ENCODE peak calls at places on chromosomes 4 and X, in six cellular contexts. C is PC-3, Q is pancreas, T is cardiac muscle cell, M is body of pancreas, K is fibroblast of lung. Y is an unnamed sample.
A peak's percentile ranks its signal among the peaks of the same experiment; 100 is the strongest.

GRCh38 chr4:42750831-42751230 is 93.9 kb upstream of the ATP8A1 start:
- DNase-seq in Q (no peak), M (no peak), C (no peak), K (no peak), T (no peak), Y (no peak)

GRCh38 chrX:153723351-153724251 is 586 bp downstream of the BCAP31 start:
- DNase-seq in C (peak; percentile 37), M (peak; percentile 51), K (peak; percentile 39), T (peak; percentile 56), Q (peak; percentile 45), Y (peak; percentile 55)

GRCh38 chrX:47577901-47578300 is 4.3 kb upstream of the TIMP1 start:
- DNase-seq in Q (no peak), M (no peak), C (no peak), T (no peak), K (no peak), Y (no peak)

GRCh38 chr4:107989162-107989536 is 540 bp upstream of the HADH start:
- DNase-seq in K (no peak), Q (no peak), T (no peak), C (no peak), M (no peak), Y (no peak)

GRCh38 chrX:65035451-65035779 is 59.2 kb upstream of the ZC4H2 start:
- DNase-seq in C (peak; percentile 36), Q (peak; percentile 22), K (peak; percentile 3), T (no peak), M (peak; percentile 27), Y (peak; percentile 0)

GRCh38 chrX:51614353-51614752 is 4.4 kb downstream of the CENPVL3 start:
- DNase-seq in K (peak; percentile 48), Q (no peak), T (peak; percentile 59), M (no peak), C (peak; percentile 61), Y (peak; percentile 46)

GRCh38 chr4:69749771-69750170 is 10.6 kb downstream of the SULT1B1 start:
- DNase-seq in K (peak; percentile 61), C (peak; percentile 58), M (no peak), T (no peak), Q (no peak), Y (peak; percentile 75)

GRCh38 chr4:2914220-2915126 is 48.7 kb downstream of the NOP14 start:
- DNase-seq in Q (no peak), C (no peak), M (no peak), K (no peak), T (no peak), Y (no peak)

GRCh38 chr4:992297-993110 is 700 bp downstream of the SLC26A1 start:
- DNase-seq in M (peak; percentile 91), Q (peak; percentile 87), T (no peak), K (no peak), C (peak; percentile 31), Y (no peak)

GRCh38 chrX:121028419-121028818 is 19.0 kb upstream of the GLUD2 start:
- DNase-seq in C (no peak), K (no peak), M (no peak), Q (no peak), T (no peak), Y (no peak)

GRCh38 chrX:150841466-150842197 is 56.8 kb downstream of the CD99L2 start:
- DNase-seq in Q (no peak), M (no peak), C (peak; percentile 29), K (peak; percentile 48), T (no peak), Y (peak; percentile 85)

GRCh38 chrX:129748265-129748664 is 9.5 kb downstream of the XPNPEP2 start:
- DNase-seq in T (no peak), C (no peak), M (no peak), Q (no peak), K (peak; percentile 86), Y (no peak)
- H3K27me3 ChIP-seq in T (no peaks in the 10 kb centered on the region), C (no peaks in the 10 kb centered on the region), M (no peaks in the 10 kb centered on the region), Q (no peaks in the 10 kb centered on the region), K (no peaks in the 10 kb centered on the region), Y (no peaks in the 10 kb centered on the region)

DNA sequence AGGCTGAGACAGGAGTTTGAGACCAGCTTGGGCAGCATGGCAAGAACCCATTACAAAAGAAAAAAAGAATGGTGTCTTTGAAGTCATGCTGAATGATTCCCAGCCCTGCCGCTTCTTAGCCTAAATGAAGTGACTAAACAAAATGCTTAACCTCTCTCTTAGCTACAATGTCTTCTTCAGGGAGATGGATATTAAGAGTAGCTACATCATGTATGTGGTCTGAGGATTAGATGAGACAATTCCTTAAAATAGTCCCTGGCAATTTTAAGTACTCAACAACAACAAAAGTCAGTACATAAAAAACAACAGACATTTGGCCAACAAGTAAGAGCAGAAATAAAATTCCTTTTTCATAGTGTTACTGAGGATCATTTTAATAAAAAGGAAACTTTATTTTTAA is 64.3 kb upstream of the COX18 start:
- DNase-seq in T (no peak), M (no peak), K (no peak), Q (no peak), C (no peak), Y (no peak)
- H3K36me3 ChIP-seq in T (peaks cover 61% of the 10 kb centered on the region), M (peaks cover 13% of the 10 kb centered on the region), K (peaks cover 7% of the 10 kb centered on the region), Q (peaks cover 11% of the 10 kb centered on the region), C (peaks cover 46% of the 10 kb centered on the region), Y (peaks cover 6% of the 10 kb centered on the region)

GRCh38 chr4:33650036-33650435 is 2594.3 kb downstream of the ARAP2 start:
- DNase-seq in M (no peak), Q (no peak), C (no peak), T (no peak), K (no peak), Y (no peak)

DNA sequence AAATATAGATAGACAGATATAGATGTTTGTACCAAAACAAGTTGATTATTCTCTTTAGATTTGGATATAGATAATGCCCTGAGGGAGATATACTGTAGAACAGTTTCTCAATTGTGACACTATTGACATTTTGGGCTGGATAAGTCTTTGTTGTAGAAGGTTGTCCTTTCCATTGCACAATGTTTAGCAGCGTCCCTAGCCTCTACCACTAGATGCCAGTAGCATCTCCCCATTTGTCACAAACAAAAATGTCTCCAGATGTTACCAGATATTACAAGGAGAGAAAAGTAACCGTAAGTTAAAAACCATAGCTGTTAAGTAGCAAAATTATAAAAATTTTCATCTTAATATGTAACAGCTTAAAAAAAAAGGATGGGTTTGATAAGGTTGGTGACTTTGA is 2595.3 kb downstream of the ARAP2 start:
- DNase-seq in M (no peak), C (peak; percentile 43), Q (no peak), T (peak; percentile 5), K (peak; percentile 9), Y (peak; percentile 10)
- TF ChIP-seq CTCF in M (no peak), C (peak; percentile 71), Q (no peak), T (peak; percentile 71), K (peak; percentile 14), Y (peak; percentile 26)

DNA sequence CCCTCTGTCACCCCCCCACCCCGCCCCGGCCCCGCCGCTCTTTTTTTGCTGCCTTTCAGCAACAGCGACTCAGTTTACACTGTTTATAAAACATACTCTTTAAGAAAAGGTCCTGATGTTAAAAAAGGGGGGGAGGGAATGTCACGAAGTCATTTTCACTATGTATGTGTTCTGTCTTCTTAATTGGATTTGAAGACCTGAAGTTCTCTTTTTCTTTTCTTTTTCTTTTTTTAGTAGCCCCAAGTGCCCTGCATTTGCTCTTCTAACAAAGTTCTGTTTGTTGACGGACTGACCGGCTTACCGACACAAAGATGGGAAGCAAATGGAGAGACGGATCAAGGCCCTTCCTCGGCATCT is 2.5 kb upstream of the CITED1 start:
- DNase-seq in K (no peak), Q (no peak), T (no peak), C (no peak), M (no peak), Y (no peak)
- H3K27me3 ChIP-seq in K (peaks cover 50% of the 10 kb centered on the region), Q (peaks cover 16% of the 10 kb centered on the region), T (peaks cover 49% of the 10 kb centered on the region), C (peaks cover 24% of the 10 kb centered on the region), M (no peaks in the 10 kb centered on the region), Y (peaks cover 21% of the 10 kb centered on the region)

GRCh38 chr4:112651641-112652040 is 14.7 kb downstream of the LARP7 start:
- DNase-seq in C (no peak), Q (no peak), M (no peak), K (no peak), T (no peak), Y (no peak)
- H3K36me3 ChIP-seq in C (peaks cover 9% of the 10 kb centered on the region), Q (no peaks in the 10 kb centered on the region), M (peaks cover 31% of the 10 kb centered on the region), K (peaks cover 9% of the 10 kb centered on the region), T (peaks cover 18% of the 10 kb centered on the region), Y (peaks cover 6% of the 10 kb centered on the region)

DNA sequence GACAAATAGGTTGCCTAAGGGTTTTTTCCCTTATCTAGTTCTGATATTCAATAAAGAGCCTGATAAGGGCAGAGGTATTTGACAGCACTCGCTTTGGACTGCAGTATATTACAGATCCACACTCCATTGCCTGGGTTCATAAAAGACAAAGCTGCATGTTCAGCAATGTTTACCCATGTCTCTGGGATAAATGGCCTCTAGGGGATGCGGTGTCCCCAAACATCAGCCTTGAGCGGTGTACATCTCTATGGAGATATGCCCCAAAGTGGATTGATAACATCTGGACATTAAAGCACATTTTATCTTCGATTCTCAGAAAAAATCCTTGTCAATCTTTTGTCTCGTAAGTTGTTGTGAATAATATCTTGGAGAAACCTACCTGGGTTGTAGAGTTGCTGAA is 660.8 kb upstream of the AADAT start:
- DNase-seq in C (no peak), K (no peak), T (no peak), M (no peak), Q (no peak), Y (no peak)
- TF ChIP-seq CTCF in C (no peak), K (no peak), T (no peak), M (no peak), Q (no peak), Y (no peak)

DNA sequence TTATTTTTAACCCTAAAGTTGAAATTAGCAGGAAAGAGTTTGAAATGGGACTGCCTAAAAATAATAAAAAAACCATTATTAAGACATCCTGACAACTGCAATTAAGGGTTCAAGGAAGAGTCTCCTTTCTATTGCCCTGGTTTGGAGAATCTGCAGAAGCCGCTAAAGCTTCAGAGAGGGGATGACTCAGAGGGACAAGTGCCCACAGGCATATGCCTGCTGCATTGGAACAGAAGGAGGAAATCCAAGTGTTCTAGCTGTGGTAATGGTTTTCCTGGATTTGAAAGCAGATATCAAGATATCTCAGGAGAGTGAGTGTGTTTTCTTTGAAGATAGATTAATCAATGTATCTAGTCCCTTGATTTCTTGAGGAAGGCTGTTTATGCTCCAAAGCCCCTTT is 235.1 kb upstream of the TAPT1 start:
- DNase-seq in M (no peak), C (peak; percentile 60), T (no peak), K (peak; percentile 51), Q (no peak), Y (peak; percentile 62)
- H3K27me3 ChIP-seq in M (no peaks in the 10 kb centered on the region), C (no peaks in the 10 kb centered on the region), T (no peaks in the 10 kb centered on the region), K (peaks cover 2% of the 10 kb centered on the region), Q (no peaks in the 10 kb centered on the region), Y (no peaks in the 10 kb centered on the region)

DNA sequence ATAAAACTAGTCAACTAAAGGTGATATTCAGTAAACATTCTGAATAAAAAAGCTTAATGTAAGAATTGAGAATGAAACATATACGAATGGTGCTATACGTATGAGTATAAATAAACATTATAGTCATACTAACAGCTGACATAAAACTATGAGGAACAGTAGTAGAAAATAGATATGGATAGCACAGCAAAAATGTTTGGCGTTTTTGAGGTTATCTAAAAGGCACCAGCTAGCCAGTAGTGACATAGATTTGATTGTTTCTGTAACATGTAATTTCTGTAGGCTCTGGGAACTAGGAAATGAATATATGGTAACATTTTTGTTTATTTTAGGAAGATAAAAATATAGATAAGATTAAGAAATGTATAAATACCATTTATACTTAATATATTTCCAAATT is 69.3 kb downstream of the SNX25 start:
- DNase-seq in M (no peak), C (no peak), Q (no peak), K (no peak), T (no peak), Y (no peak)
- H3K36me3 ChIP-seq in M (no peaks in the 10 kb centered on the region), C (no peaks in the 10 kb centered on the region), Q (no peaks in the 10 kb centered on the region), K (no peaks in the 10 kb centered on the region), T (no peaks in the 10 kb centered on the region), Y (no peaks in the 10 kb centered on the region)

Y was measured in bronchial epithelial cell.